ENCODE peak calls at places on chromosome 19, in nine cellular contexts. A is GM12891, D is HepG2, G is prostate gland, V is HCT116, P is transverse colon, Y is breast epithelium, M is suprapubic skin, Q is HL-60. K is an unnamed sample.

GRCh38 chr19:21147540-21147939 is 5.7 kb downstream of the ZNF431 start:
- DNase-seq in A (no peak), D (no peak), G (no peak), V (no peak), P (no peak), Y (no peak), M (no peak), Q (no peak), K (no peak)

GRCh38 chr19:33052352-33052972 is 12.2 kb downstream of the RHPN2 start:
- DNase-seq in A (no peak), D (peak; percentile 60), G (peak; percentile 27), V (no peak), P (peak; percentile 54), Y (no peak), M (no peak), Q (no peak), K (no peak)

GRCh38 chr19:57527136-57527881 is at the start of gene ZNF549:
- DNase-seq in A (peak; percentile 85), D (peak; percentile 94), G (peak; percentile 92), V (no peak), P (peak; percentile 89), Y (peak; percentile 87), M (peak; percentile 93), Q (peak; percentile 92), K (peak; percentile 95)

GRCh38 chr19:10430505-10431253 is 10.3 kb downstream of the PDE4A start:
- DNase-seq in A (no peak), D (no peak), G (peak; percentile 48), V (no peak), P (peak; percentile 77), Y (no peak), M (no peak), Q (no peak), K (peak; percentile 85)

GRCh38 chr19:14090509-14091085 is at the start of gene SAMD1:
- DNase-seq in A (peak; percentile 76), D (peak; percentile 73), G (peak; percentile 90), V (peak; percentile 76), P (peak; percentile 93), Y (peak; percentile 87), M (peak; percentile 94), Q (peak; percentile 82), K (peak; percentile 95)

GRCh38 chr19:29665826-29666633 is 769 bp downstream of the PLEKHF1 start:
- DNase-seq in A (no peak), D (no peak), G (no peak), V (no peak), P (peak; percentile 41), Y (no peak), M (no peak), Q (no peak), K (no peak)

GRCh38 chr19:10617409-10618121 is 7.8 kb upstream of the SLC44A2 start:
- DNase-seq in A (no peak), D (no peak), G (peak; percentile 70), V (no peak), P (no peak), Y (peak; percentile 57), M (no peak), Q (no peak), K (no peak)

GRCh38 chr19:54434862-54435174 is 14.2 kb upstream of the LENG8 start:
- DNase-seq in A (no peak), D (no peak), G (no peak), V (no peak), P (no peak), Y (no peak), M (no peak), Q (peak; percentile 23), K (no peak)

GRCh38 chr19:13401388-13401787 is 104.9 kb downstream of the CACNA1A start:
- DNase-seq in A (no peak), D (peak; percentile 2), G (no peak), V (peak; percentile 48), P (no peak), Y (no peak), M (no peak), Q (no peak), K (no peak)

GRCh38 chr19:32018014-32018413 is 327.4 kb upstream of the ZNF507 start:
- DNase-seq in A (no peak), D (no peak), G (peak; percentile 76), V (no peak), P (peak; percentile 19), Y (peak; percentile 24), M (no peak), Q (no peak), K (no peak)

GRCh38 chr19:10828981-10829821 is 6.8 kb downstream of the TMED1 start:
- DNase-seq in A (peak; percentile 14), D (no peak), G (no peak), V (no peak), P (no peak), Y (no peak), M (no peak), Q (no peak), K (peak; percentile 75)

DNA sequence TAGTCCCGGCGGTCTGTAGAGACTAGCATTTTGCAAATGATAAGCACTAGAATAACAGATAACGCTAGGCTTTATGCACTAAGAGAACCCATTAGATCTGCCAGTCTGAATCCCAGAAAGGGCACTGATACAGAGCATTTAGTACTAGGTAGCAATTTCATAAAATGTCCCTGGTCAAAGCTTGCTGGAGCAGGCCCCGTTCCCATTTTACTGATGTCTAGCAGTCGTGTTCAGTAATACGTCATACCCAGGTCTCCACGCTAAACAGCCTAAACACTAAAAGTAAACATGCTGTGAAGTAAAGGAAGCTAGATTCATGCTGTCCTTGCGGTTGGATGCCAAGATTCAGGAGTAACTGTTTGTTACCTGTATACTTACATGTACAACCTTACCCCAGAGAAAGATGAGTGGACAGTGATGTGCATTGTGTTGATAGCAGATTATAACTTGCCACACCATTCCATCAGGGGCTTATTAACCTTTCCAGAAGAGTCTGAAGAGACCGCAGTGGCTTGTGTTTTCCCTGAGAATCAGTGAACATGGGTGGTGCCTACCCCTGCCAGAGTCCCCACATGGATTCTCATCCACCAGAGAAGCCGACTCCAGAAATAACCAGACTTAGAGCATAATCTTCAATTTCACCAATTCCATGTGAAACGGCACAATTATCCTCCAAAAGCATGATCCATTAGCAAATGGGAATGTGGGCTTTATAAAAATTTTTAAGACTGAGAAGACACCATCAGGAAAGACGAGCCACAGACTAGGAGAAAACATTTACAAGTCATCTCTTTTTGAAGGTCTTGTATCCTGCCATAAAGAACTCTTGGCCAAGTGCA is 3.4 kb upstream of the RPS11 start:
- DNase-seq in A (no peak), D (peak; percentile 54), G (no peak), V (no peak), P (no peak), Y (no peak), M (no peak), Q (peak; percentile 47), K (no peak)
- TF ChIP-seq POLR2AphosphoS5 in A (peak; percentile 91), D (peak; percentile 80), G (no peak), V (peak; percentile 85), P (no peak), Y (no peak), M (no peak), Q (peak; percentile 89), K (peak; percentile 68)

DNA sequence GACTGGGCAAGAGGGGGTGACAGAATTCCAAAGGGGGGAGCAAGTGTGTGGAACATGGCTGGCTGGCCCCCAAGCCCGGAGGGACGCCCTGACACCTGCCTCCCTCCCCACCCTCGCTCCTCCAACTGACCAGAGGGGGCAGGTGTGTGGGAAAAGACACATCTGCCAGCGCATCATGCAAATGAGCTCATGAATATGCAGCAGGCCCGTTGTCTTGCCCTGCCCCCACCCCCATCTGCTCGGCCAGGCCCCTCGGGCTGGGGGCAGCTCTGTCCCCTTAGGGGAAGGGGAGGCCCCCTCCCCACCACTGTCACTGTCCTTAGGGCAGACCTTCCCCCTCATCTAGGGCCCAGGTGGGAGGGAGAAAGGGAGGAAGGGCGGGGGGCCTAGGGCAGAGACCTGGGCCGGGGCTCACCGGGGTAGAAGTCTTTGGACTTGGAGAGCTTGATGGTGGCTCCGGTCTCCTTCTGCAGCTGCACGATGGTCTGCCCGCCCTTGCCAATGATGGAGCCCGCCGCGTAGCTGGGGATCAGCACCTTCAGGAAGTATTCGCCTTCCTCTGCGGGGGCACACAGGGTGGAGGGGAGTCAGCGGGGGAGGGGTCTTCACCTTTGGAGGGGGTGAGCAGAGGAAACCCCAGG is 12.9 kb downstream of the NOVA2 start:
- DNase-seq in A (no peak), D (no peak), G (no peak), V (no peak), P (no peak), Y (no peak), M (no peak), Q (no peak), K (no peak)
- TF ChIP-seq POLR2AphosphoS5 in A (no peak), D (no peak), G (no peak), V (no peak), P (no peak), Y (no peak), M (no peak), Q (no peak), K (no peak)

DNA sequence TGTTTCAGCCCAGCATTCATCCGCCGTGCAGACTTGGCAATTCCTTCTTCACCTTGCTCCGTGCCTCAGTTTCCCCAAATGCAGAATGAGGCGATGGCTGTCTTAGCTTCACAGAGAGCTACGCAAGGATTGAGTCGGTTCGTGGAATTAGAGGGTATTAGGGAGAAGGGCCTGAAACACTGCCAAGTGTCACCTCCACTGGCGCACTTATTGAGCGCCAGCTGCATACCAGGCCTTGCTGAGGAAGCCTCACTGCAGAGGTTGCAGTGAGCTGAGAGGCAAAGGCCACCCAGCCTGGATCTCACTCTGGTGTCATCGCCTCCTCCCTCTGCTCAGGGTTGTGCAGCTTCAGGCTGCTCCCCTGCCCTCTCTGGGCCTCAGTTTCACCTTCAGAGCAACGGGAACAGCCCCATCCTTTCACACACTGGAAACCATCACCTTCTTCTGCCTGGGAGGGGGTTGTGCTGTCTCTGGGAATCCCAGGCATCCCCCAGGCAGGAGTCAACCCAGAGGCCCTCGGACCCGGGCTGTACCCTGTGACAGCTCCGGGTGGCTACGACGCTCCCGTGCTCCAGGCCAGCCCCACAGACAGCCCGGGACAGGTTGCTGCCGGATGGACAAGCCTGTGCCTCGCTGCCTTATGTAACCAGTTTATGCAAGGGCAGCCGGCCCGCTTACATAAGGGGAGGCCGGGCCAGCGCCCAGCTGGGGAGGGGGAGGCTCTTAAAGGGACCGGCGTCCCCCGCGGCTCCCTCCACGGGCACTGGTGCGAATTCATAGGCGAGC is 31.9 kb downstream of the NFIC start:
- DNase-seq in A (no peak), D (peak; percentile 77), G (peak; percentile 83), V (no peak), P (peak; percentile 67), Y (peak; percentile 81), M (peak; percentile 93), Q (no peak), K (peak; percentile 83)
- TF ChIP-seq POLR2AphosphoS5 in A (no peak), D (peak; percentile 32), G (peak; percentile 93), V (no peak), P (peak; percentile 64), Y (peak; percentile 59), M (no peak), Q (no peak), K (peak; percentile 79)

DNA sequence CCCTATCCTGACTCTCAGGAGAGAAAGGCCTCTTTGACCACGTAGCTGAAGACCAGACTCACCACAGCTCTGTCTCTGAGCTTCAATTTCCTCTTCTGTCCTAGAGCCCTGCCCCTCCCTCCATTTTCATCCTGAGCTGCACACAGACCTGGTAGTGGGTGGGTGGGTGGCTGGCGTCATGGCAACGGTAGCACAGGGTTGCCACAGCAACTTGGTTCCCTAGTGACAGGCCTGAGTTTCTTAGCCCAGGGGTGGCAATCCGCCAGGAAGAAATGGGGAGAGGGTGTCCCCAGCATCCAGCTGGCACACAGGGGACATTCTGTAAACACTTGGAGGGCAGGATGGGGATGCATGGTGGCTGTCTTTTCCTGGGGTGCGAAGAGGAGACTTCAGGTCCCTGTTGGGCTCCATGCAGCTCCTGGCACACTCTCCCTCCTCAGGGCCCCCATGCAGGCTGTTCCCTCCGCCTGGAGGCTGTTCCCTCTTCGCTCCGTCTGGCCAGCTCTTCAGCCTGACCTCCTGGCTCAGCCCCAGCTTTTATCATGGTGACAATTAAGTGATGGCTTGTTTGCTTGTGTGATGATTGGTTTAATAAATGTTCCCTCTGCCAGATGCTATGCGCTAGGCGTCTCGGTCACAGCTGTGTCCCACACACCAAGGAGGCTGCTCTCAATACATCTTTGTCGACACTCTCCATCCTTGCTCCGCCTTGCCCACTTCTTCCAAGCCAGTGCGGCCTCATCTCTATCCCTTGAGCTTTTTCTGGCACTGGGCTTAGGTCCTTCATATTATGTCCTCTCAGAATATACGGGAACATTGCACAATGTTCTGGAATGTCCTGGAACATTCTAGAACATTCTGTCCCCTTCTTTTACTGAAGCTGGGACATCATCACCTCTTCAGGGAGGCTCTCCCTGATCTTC is 7.4 kb upstream of the KLHL26 start:
- DNase-seq in A (no peak), D (no peak), G (no peak), V (no peak), P (no peak), Y (no peak), M (no peak), Q (no peak), K (no peak)
- TF ChIP-seq POLR2AphosphoS5 in A (no peak), D (no peak), G (peak; percentile 90), V (no peak), P (peak; percentile 36), Y (peak; percentile 96), M (peak; percentile 82), Q (no peak), K (peak; percentile 44)